ENCODE peak calls at places on chromosomes 12 and 14, in seven cellular contexts. One of them, this sample, is unnamed.

GRCh38 chr14:72549026-72549425 is 344.9 kb downstream of the DPF3 start:
- DNase-seq in nephron progenitor cell: no peak
- DNase-seq in esophagus muscularis mucosa: no peak
- DNase-seq in lung: no peak
- DNase-seq in cardiac fibroblast: no peak
- DNase-seq in GM12865: no peak
- DNase-seq in fibroblast of lung: peak
- DNase-seq in this sample: no peak

GRCh38 chr12:123614110-123614509 is 12.2 kb downstream of the DDX55 start:
- DNase-seq in nephron progenitor cell: no peak
- DNase-seq in esophagus muscularis mucosa: no peak
- DNase-seq in lung: no peak
- DNase-seq in cardiac fibroblast: no peak
- DNase-seq in GM12865: no peak
- DNase-seq in fibroblast of lung: no peak
- DNase-seq in this sample: no peak

GRCh38 chr14:99189201-99189801 is 82.7 kb downstream of the BCL11B start:
- DNase-seq in nephron progenitor cell: no peak
- DNase-seq in esophagus muscularis mucosa: no peak
- DNase-seq in lung: no peak
- DNase-seq in cardiac fibroblast: no peak
- DNase-seq in GM12865: no peak
- DNase-seq in fibroblast of lung: no peak
- DNase-seq in this sample: no peak

GRCh38 chr14:95514131-95515079 is 2.0 kb downstream of the SYNE3 start:
- DNase-seq in nephron progenitor cell: no peak
- DNase-seq in esophagus muscularis mucosa: no peak
- DNase-seq in lung: no peak
- DNase-seq in cardiac fibroblast: no peak
- DNase-seq in GM12865: no peak
- DNase-seq in fibroblast of lung: no peak
- DNase-seq in this sample: no peak

GRCh38 chr14:54446201-54446693 is 5.1 kb upstream of the CNIH1 start:
- DNase-seq in nephron progenitor cell: no peak
- DNase-seq in esophagus muscularis mucosa: no peak
- DNase-seq in lung: no peak
- DNase-seq in cardiac fibroblast: peak
- DNase-seq in GM12865: no peak
- DNase-seq in fibroblast of lung: peak
- DNase-seq in this sample: no peak

GRCh38 chr12:132327351-132328171 is 1.8 kb downstream of the GALNT9 start:
- DNase-seq in nephron progenitor cell: peak
- DNase-seq in esophagus muscularis mucosa: no peak
- DNase-seq in lung: peak
- DNase-seq in cardiac fibroblast: peak
- DNase-seq in GM12865: no peak
- DNase-seq in fibroblast of lung: peak
- DNase-seq in this sample: peak

GRCh38 chr12:51848843-51849735 is 571 bp upstream of the FIGNL2 start:
- DNase-seq in nephron progenitor cell: peak
- DNase-seq in esophagus muscularis mucosa: no peak
- DNase-seq in lung: no peak
- DNase-seq in cardiac fibroblast: no peak
- DNase-seq in GM12865: no peak
- DNase-seq in fibroblast of lung: no peak
- DNase-seq in this sample: no peak

GRCh38 chr12:52469853-52470252 is 3.8 kb downstream of the KRT6C start:
- DNase-seq in nephron progenitor cell: no peak
- DNase-seq in esophagus muscularis mucosa: no peak
- DNase-seq in lung: no peak
- DNase-seq in cardiac fibroblast: no peak
- DNase-seq in GM12865: no peak
- DNase-seq in fibroblast of lung: no peak
- DNase-seq in this sample: no peak

GRCh38 chr12:71452006-71452405 is 12.4 kb downstream of the LGR5 start:
- DNase-seq in nephron progenitor cell: no peak
- DNase-seq in esophagus muscularis mucosa: no peak
- DNase-seq in lung: no peak
- DNase-seq in cardiac fibroblast: no peak
- DNase-seq in GM12865: no peak
- DNase-seq in fibroblast of lung: no peak
- DNase-seq in this sample: no peak

GRCh38 chr14:99581960-99582359 is 22.0 kb downstream of the CCDC85C start:
- DNase-seq in nephron progenitor cell: no peak
- DNase-seq in esophagus muscularis mucosa: no peak
- DNase-seq in lung: no peak
- DNase-seq in cardiac fibroblast: no peak
- DNase-seq in GM12865: no peak
- DNase-seq in fibroblast of lung: no peak
- DNase-seq in this sample: no peak

GRCh38 chr12:86660488-86661171 is 404.4 kb upstream of the MGAT4C start:
- DNase-seq in nephron progenitor cell: no peak
- DNase-seq in esophagus muscularis mucosa: no peak
- DNase-seq in lung: no peak
- DNase-seq in cardiac fibroblast: peak
- DNase-seq in GM12865: no peak
- DNase-seq in fibroblast of lung: peak
- DNase-seq in this sample: no peak

GRCh38 chr14:69101331-69101826 is 51.5 kb downstream of the DCAF5 start:
- DNase-seq in nephron progenitor cell: no peak
- DNase-seq in esophagus muscularis mucosa: no peak
- DNase-seq in lung: no peak
- DNase-seq in cardiac fibroblast: peak
- DNase-seq in GM12865: peak
- DNase-seq in fibroblast of lung: peak
- DNase-seq in this sample: peak

DNA sequence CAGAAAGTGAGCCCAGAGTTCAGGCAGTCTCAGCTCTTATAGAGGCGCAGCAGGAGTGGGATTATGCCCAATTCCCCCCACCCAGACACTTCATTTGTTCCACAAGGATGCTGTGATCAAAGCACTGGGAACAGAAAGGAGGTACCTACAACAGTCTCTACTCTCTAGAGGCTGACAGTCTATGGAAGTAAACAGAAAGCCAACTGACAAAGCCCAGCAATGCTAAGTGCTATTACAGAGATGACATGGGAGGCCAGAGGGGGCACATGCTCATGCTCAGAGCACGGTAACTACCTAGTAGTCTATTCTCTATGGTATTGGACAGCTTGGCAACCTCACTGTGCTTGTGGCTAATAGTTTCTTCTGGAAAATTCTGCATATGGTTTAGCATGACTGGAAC is 85.9 kb downstream of the STXBP6 start:
- DNase-seq in nephron progenitor cell: no peak
- DNase-seq in esophagus muscularis mucosa: no peak
- DNase-seq in lung: no peak
- DNase-seq in cardiac fibroblast: no peak
- DNase-seq in GM12865: no peak
- DNase-seq in fibroblast of lung: no peak
- DNase-seq in this sample: no peak
- TF ChIP-seq CTCF in nephron progenitor cell: no peak
- TF ChIP-seq CTCF in esophagus muscularis mucosa: no peak
- TF ChIP-seq CTCF in lung: no peak
- TF ChIP-seq CTCF in cardiac fibroblast: no peak
- TF ChIP-seq CTCF in GM12865: no peak
- TF ChIP-seq CTCF in fibroblast of lung: no peak
- TF ChIP-seq CTCF in this sample: no peak

DNA sequence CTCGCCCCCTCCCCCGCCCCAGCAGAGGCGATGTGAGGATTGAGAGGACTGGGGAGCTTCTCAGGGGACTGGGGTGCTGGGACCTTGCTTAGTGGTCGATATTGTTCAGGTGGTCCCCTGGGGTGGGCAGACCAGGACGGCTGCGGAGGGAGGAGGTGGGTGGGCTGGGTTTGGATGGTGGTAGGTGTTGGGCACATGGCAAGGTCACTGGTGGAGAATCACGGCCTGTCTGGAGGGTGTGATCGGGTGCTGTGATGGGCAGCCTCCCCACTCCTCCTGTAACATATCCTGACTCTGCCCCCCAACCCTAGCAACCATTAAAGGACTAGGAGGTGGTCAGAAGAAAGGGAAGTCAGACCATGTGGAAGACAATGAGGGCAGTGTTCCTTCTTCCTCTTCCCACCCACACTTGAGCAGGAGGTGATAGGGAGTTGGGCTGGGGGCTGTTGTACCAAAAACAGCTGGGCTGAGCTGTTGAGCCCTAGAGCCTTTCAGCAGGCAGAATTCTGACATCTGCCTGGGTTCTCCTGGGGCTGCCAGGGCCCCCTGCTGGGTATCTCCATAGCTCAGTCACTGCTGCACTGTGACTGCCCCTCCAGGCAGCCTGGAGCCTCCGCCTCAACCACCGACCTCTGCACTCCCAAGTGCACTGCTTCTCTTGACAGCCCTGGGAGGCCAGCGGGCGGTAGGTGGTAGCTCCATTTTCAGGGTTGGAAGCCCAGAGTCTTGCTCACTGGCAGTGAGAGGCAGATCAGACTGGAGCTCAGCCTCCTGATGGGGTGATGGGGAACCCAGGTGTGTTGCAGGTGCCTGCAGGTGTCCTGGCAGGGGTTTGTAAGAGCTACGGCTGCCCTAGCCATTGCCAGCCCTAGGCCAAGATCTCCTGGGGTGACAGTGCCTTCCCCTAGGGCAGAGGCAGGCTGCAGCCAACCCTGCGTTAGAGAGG is 15.3 kb downstream of the VASH1 start:
- DNase-seq in nephron progenitor cell: no peak
- DNase-seq in esophagus muscularis mucosa: no peak
- DNase-seq in lung: no peak
- DNase-seq in cardiac fibroblast: no peak
- DNase-seq in GM12865: no peak
- DNase-seq in fibroblast of lung: no peak
- DNase-seq in this sample: no peak
- TF ChIP-seq CTCF in nephron progenitor cell: no peak
- TF ChIP-seq CTCF in esophagus muscularis mucosa: no peak
- TF ChIP-seq CTCF in lung: no peak
- TF ChIP-seq CTCF in cardiac fibroblast: no peak
- TF ChIP-seq CTCF in GM12865: peak
- TF ChIP-seq CTCF in fibroblast of lung: no peak
- TF ChIP-seq CTCF in this sample: no peak

GRCh38 chr14:50110323-50111037 is 5.9 kb downstream of the VCPKMT start:
- DNase-seq in nephron progenitor cell: no peak
- DNase-seq in esophagus muscularis mucosa: no peak
- DNase-seq in lung: no peak
- DNase-seq in cardiac fibroblast: no peak
- DNase-seq in GM12865: no peak
- DNase-seq in fibroblast of lung: no peak
- DNase-seq in this sample: no peak

GRCh38 chr14:50106178-50106577 is 10.2 kb downstream of the VCPKMT start:
- DNase-seq in nephron progenitor cell: no peak
- DNase-seq in esophagus muscularis mucosa: no peak
- DNase-seq in lung: no peak
- DNase-seq in cardiac fibroblast: peak
- DNase-seq in GM12865: no peak
- DNase-seq in fibroblast of lung: no peak
- DNase-seq in this sample: no peak

GRCh38 chr14:50107850-50108249 is 8.5 kb downstream of the VCPKMT start:
- DNase-seq in nephron progenitor cell: no peak
- DNase-seq in esophagus muscularis mucosa: no peak
- DNase-seq in lung: no peak
- DNase-seq in cardiac fibroblast: no peak
- DNase-seq in GM12865: no peak
- DNase-seq in fibroblast of lung: no peak
- DNase-seq in this sample: no peak

GRCh38 chr14:50113381-50113811 is 3.0 kb downstream of the VCPKMT start:
- DNase-seq in nephron progenitor cell: no peak
- DNase-seq in esophagus muscularis mucosa: no peak
- DNase-seq in lung: no peak
- DNase-seq in cardiac fibroblast: no peak
- DNase-seq in GM12865: peak
- DNase-seq in fibroblast of lung: no peak
- DNase-seq in this sample: no peak

DNA sequence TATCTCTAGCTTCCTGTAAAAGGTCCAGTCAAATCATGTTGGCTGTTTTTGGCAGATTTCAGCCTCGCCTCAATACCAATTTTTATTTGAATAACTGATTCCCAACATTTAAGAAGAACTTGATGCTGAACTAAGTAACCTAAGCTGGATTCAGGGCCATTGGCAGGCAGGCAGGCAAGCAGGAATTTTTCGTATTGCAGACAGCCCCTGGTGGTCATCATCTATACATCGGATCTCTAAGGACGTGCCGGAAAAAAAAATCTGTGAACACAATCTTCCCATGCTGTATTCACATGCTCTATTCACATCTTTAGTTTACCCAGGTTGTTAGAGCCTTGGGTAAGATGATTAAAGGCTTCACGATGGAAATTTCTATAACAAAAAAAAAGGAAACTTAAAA is 7.0 kb downstream of the VCPKMT start:
- DNase-seq in nephron progenitor cell: no peak
- DNase-seq in esophagus muscularis mucosa: no peak
- DNase-seq in lung: no peak
- DNase-seq in cardiac fibroblast: peak
- DNase-seq in GM12865: no peak
- DNase-seq in fibroblast of lung: peak
- DNase-seq in this sample: no peak
- TF ChIP-seq CTCF in nephron progenitor cell: peak
- TF ChIP-seq CTCF in esophagus muscularis mucosa: no peak
- TF ChIP-seq CTCF in lung: no peak
- TF ChIP-seq CTCF in cardiac fibroblast: peak
- TF ChIP-seq CTCF in GM12865: no peak
- TF ChIP-seq CTCF in fibroblast of lung: no peak
- TF ChIP-seq CTCF in this sample: peak

DNA sequence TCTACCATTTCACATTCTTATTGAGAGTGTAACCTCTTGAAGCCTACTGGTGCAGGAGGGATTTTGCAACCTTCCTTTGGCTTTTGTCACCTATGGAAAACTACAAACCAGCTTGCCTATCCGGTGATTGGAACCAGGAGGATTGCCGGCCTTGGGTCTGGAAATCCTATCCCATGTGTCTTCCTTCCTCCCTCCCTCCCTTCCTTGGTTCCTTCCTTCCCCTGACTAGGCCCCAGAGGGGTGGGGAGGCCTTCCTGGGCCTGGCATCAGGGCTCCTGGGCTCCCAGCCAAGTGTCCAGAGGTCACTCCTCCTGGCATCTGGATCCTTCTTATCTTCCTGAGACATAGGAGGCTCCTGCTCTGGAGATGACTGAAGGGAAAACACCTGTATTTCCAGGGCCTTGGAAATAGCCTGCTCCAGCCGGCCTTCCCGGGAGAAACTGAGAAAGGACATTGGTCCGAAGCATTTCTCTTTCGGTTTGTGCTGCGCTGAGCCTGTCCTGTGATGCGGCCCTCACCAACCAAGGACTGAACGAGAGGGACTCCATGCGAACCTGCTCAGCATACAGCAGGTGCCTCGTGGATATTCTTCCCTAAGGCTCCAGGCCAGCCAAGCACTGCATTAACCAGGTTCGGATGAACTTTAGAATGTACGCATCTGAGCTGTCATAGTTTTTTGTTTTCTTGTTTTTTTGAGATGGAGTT is 43.4 kb downstream of the PSMA6 start:
- DNase-seq in nephron progenitor cell: no peak
- DNase-seq in esophagus muscularis mucosa: no peak
- DNase-seq in lung: no peak
- DNase-seq in cardiac fibroblast: peak
- DNase-seq in GM12865: no peak
- DNase-seq in fibroblast of lung: no peak
- DNase-seq in this sample: no peak
- TF ChIP-seq CTCF in nephron progenitor cell: no peak
- TF ChIP-seq CTCF in esophagus muscularis mucosa: no peak
- TF ChIP-seq CTCF in lung: no peak
- TF ChIP-seq CTCF in cardiac fibroblast: no peak
- TF ChIP-seq CTCF in GM12865: no peak
- TF ChIP-seq CTCF in fibroblast of lung: no peak
- TF ChIP-seq CTCF in this sample: no peak